ENCODE peak calls at places on chromosomes 13 and 19, in nine cellular contexts. Z is left lung; W is activated B cell treated with CpG ODN at 0.5 μM for 24 hours; Q is hippocampal formation; D is stimulated activated CD8-positive, alpha-beta memory T cell treated with anti-CD3 and anti-CD28 coated beads, Interleukin-2, amount 100 ng/mL, for 48 hours; H is iris pigment epithelial cell; O is KG1; R is caudate nucleus; L is heart left ventricle. N is an unnamed sample.

GRCh38 chr13:73056054-73056962 is 2.5 kb upstream of the KLF5 start:
- DNase-seq in Z (no peak), W (no peak), Q (no peak), D (no peak), H (peak), O (no peak), R (no peak), L (no peak), N (no peak)

GRCh38 chr13:73074101-73074500 is 15.3 kb downstream of the KLF5 start:
- DNase-seq in Z (no peak), W (no peak), Q (no peak), D (no peak), H (peak), O (no peak), R (no peak), L (no peak), N (no peak)

GRCh38 chr19:49987159-49987698 is 26.3 kb upstream of the SIGLEC11 start:
- DNase-seq in Z (peak), W (peak), Q (peak), D (peak), H (peak), O (peak), R (peak), L (peak), N (peak)

GRCh38 chr19:23439623-23440022 is 44.4 kb upstream of the ZNF91 start:
- DNase-seq in Z (no peak), W (no peak), Q (no peak), D (no peak), H (no peak), O (no peak), R (no peak), L (no peak), N (no peak)

GRCh38 chr13:111387945-111388600 is 67.6 kb downstream of the TEX29 start:
- DNase-seq in Z (no peak), W (no peak), Q (no peak), D (no peak), H (no peak), O (no peak), R (no peak), L (no peak), N (no peak)

GRCh38 chr13:109790951-109791605 is 4.7 kb upstream of the IRS2 start:
- DNase-seq in Z (no peak), W (no peak), Q (peak), D (no peak), H (peak), O (peak), R (no peak), L (no peak), N (no peak)

GRCh38 chr19:47005873-47006272 is 13.8 kb upstream of the NPAS1 start:
- DNase-seq in Z (no peak), W (no peak), Q (no peak), D (no peak), H (no peak), O (no peak), R (no peak), L (no peak), N (no peak)

GRCh38 chr13:114100446-114101320 is 31.7 kb downstream of the RASA3 start:
- DNase-seq in Z (peak), W (no peak), Q (no peak), D (no peak), H (no peak), O (no peak), R (no peak), L (peak), N (peak)

GRCh38 chr19:48466571-48467325 is 2.4 kb upstream of the CYTH2 start:
- DNase-seq in Z (no peak), W (no peak), Q (no peak), D (no peak), H (peak), O (no peak), R (no peak), L (no peak), N (no peak)

GRCh38 chr13:31797154-31797775 is 57.9 kb downstream of the RXFP2 start:
- DNase-seq in Z (no peak), W (no peak), Q (peak), D (no peak), H (peak), O (no peak), R (no peak), L (no peak), N (no peak)

GRCh38 chr19:49915271-49915670 is 13.7 kb upstream of the ATF5 start:
- DNase-seq in Z (no peak), W (no peak), Q (no peak), D (no peak), H (no peak), O (no peak), R (no peak), L (no peak), N (no peak)

GRCh38 chr19:17565611-17566010 is 10.2 kb downstream of the COLGALT1 start:
- DNase-seq in Z (no peak), W (no peak), Q (no peak), D (no peak), H (no peak), O (no peak), R (no peak), L (no peak), N (no peak)

GRCh38 chr13:51590966-51591627 is 6.8 kb downstream of the WDFY2 start:
- DNase-seq in Z (no peak), W (no peak), Q (no peak), D (no peak), H (peak), O (no peak), R (no peak), L (no peak), N (no peak)

GRCh38 chr19:10191347-10191746 is 3.4 kb downstream of the DNMT1 start:
- DNase-seq in Z (no peak), W (no peak), Q (no peak), D (no peak), H (peak), O (no peak), R (no peak), L (no peak), N (no peak)

GRCh38 chr13:24288870-24289269 is 20.5 kb upstream of the C1QTNF9 start:
- DNase-seq in Z (no peak), W (no peak), Q (no peak), D (no peak), H (peak), O (no peak), R (no peak), L (no peak), N (no peak)

GRCh38 chr19:41705393-41706174 is 2.8 kb upstream of the CEACAM5 start:
- DNase-seq in Z (no peak), W (peak), Q (no peak), D (no peak), H (peak), O (no peak), R (no peak), L (no peak), N (no peak)

GRCh38 chr19:13935765-13936486 is 2.3 kb downstream of the PODNL1 start:
- DNase-seq in Z (no peak), W (no peak), Q (no peak), D (no peak), H (no peak), O (no peak), R (no peak), L (no peak), N (no peak)

GRCh38 chr19:14349426-14349825 is 31.8 kb upstream of the ADGRE5 start:
- DNase-seq in Z (no peak), W (no peak), Q (no peak), D (no peak), H (no peak), O (no peak), R (no peak), L (no peak), N (no peak)

GRCh38 chr13:52845766-52846566 is 2.5 kb downstream of the PCDH8 start:
- DNase-seq in Z (no peak), W (no peak), Q (no peak), D (no peak), H (peak), O (no peak), R (peak), L (no peak), N (no peak)

GRCh38 chr13:28981530-28981929 is 161.4 kb downstream of the MTUS2 start:
- DNase-seq in Z (no peak), W (no peak), Q (no peak), D (no peak), H (no peak), O (no peak), R (no peak), L (peak), N (no peak)

GRCh38 chr19:18156841-18157464 is 4.0 kb downstream of the PIK3R2 start:
- DNase-seq in Z (peak), W (no peak), Q (no peak), D (no peak), H (peak), O (no peak), R (peak), L (peak), N (no peak)

GRCh38 chr13:44759723-44760360 is 183.7 kb upstream of the TSC22D1 start:
- DNase-seq in Z (no peak), W (no peak), Q (no peak), D (no peak), H (peak), O (no peak), R (no peak), L (no peak), N (no peak)

GRCh38 chr13:113208424-113209335 is at the start of gene PCID2:
- DNase-seq in Z (peak), W (peak), Q (peak), D (peak), H (peak), O (peak), R (peak), L (peak), N (peak)

GRCh38 chr19:51001495-51001894 is at the start of gene KLK8:
- DNase-seq in Z (no peak), W (no peak), Q (no peak), D (no peak), H (no peak), O (no peak), R (no peak), L (no peak), N (no peak)

GRCh38 chr13:22455036-22455435 is 725.7 kb upstream of the SGCG start:
- DNase-seq in Z (no peak), W (no peak), Q (no peak), D (no peak), H (no peak), O (no peak), R (no peak), L (no peak), N (no peak)

GRCh38 chr13:98892821-98893220 is 85.0 kb downstream of the DOCK9 start:
- DNase-seq in Z (no peak), W (no peak), Q (no peak), D (no peak), H (no peak), O (peak), R (no peak), L (no peak), N (no peak)

GRCh38 chr13:32080328-32080744 is 48.8 kb downstream of the FRY start:
- DNase-seq in Z (no peak), W (no peak), Q (no peak), D (no peak), H (no peak), O (no peak), R (no peak), L (no peak), N (no peak)

N was measured in GM12891.